ENCODE peak calls at places on chromosome 7, in four cellular contexts. K is tibial nerve, I is AG10803, Q is thyroid gland. D is an unnamed sample.

GRCh38 chr7:27174077-27175004 is at the start of gene HOXA10:
- DNase-seq in K (peak; percentile 61), I (peak; percentile 71), Q (no peak), D (no peak)

GRCh38 chr7:90701771-90702170 is 105.7 kb downstream of the CDK14 start:
- DNase-seq in K (no peak), I (no peak), Q (no peak), D (no peak)

GRCh38 chr7:130942211-130942964 is 208.4 kb upstream of the KLF14 start:
- DNase-seq in K (peak; percentile 45), I (peak; percentile 47), Q (peak; percentile 43), D (no peak)

GRCh38 chr7:106604974-106605373 is 56.0 kb downstream of the CCDC71L start:
- DNase-seq in K (no peak), I (no peak), Q (no peak), D (no peak)

GRCh38 chr7:78284945-78285344 is 486.4 kb downstream of the PHTF2 start:
- DNase-seq in K (no peak), I (peak; percentile 69), Q (no peak), D (no peak)

GRCh38 chr7:159061209-159061608 is 83.5 kb downstream of the VIPR2 start:
- DNase-seq in K (no peak), I (no peak), Q (no peak), D (no peak)

GRCh38 chr7:129298268-129298893 is 73.6 kb downstream of the AHCYL2 start:
- DNase-seq in K (peak; percentile 41), I (peak; percentile 26), Q (peak; percentile 63), D (no peak)

GRCh38 chr7:151091431-151091830 is 5.2 kb downstream of the AGAP3 start:
- DNase-seq in K (no peak), I (no peak), Q (no peak), D (no peak)

GRCh38 chr7:150735596-150736358 is 1.4 kb upstream of the GIMAP5 start:
- DNase-seq in K (no peak), I (no peak), Q (no peak), D (no peak)

GRCh38 chr7:43138710-43139601 is 26.5 kb downstream of the HECW1 start:
- DNase-seq in K (no peak), I (peak; percentile 83), Q (no peak), D (no peak)

GRCh38 chr7:64959072-64959747 is 31.6 kb downstream of the ZNF117 start:
- DNase-seq in K (no peak), I (no peak), Q (no peak), D (no peak)

GRCh38 chr7:14995774-14996173 is 93.2 kb upstream of the DGKB start:
- DNase-seq in K (no peak), I (peak; percentile 5), Q (no peak), D (no peak)

GRCh38 chr7:39027491-39027890 is 49.8 kb downstream of the POU6F2 start:
- DNase-seq in K (no peak), I (no peak), Q (no peak), D (no peak)

GRCh38 chr7:86470763-86471162 is 172.9 kb upstream of the GRM3 start:
- DNase-seq in K (no peak), I (no peak), Q (no peak), D (no peak)

GRCh38 chr7:90530263-90530662 is 60.8 kb downstream of the PTTG1IP2 start:
- DNase-seq in K (no peak), I (peak; percentile 9), Q (no peak), D (no peak)

GRCh38 chr7:77328669-77329068 is 87.5 kb downstream of the GSAP start:
- DNase-seq in K (no peak), I (peak; percentile 70), Q (no peak), D (no peak)

GRCh38 chr7:150931199-150931869 is 46.8 kb downstream of the KCNH2 start:
- DNase-seq in K (no peak), I (no peak), Q (no peak), D (peak; percentile 64)

GRCh38 chr7:52831321-52831720 is 204.1 kb upstream of the POM121L12 start:
- DNase-seq in K (no peak), I (no peak), Q (no peak), D (no peak)

GRCh38 chr7:157667261-157667660 is 330.5 kb downstream of the DNAJB6 start:
- DNase-seq in K (no peak), I (no peak), Q (no peak), D (no peak)

GRCh38 chr7:24943096-24943948 is 36.7 kb downstream of the OSBPL3 start:
- DNase-seq in K (no peak), I (no peak), Q (no peak), D (no peak)

GRCh38 chr7:151427705-151428392 is 12.1 kb downstream of the CRYGN start:
- DNase-seq in K (no peak), I (no peak), Q (peak; percentile 51), D (no peak)

GRCh38 chr7:130996841-130997231 is 262.8 kb upstream of the KLF14 start:
- DNase-seq in K (no peak), I (no peak), Q (peak; percentile 92), D (no peak)

GRCh38 chr7:4115941-4116610 is 566.0 kb upstream of the FOXK1 start:
- DNase-seq in K (no peak), I (no peak), Q (no peak), D (no peak)

GRCh38 chr7:70570029-70570428 is 561.9 kb upstream of the GALNT17 start:
- DNase-seq in K (no peak), I (no peak), Q (no peak), D (no peak)

GRCh38 chr7:64558781-64559180 is 4.1 kb downstream of the ZNF680 start:
- DNase-seq in K (no peak), I (peak; percentile 21), Q (no peak), D (no peak)

GRCh38 chr7:22109761-22110160 is 164.1 kb upstream of the CDCA7L start:
- DNase-seq in K (no peak), I (peak; percentile 40), Q (peak; percentile 44), D (no peak)
- TF ChIP-seq CTCF in K (no peak), I (peak; percentile 53), Q (no peak), D (peak; percentile 26)

GRCh38 chr7:23811540-23811939 is 101.5 kb downstream of the STK31 start:
- DNase-seq in K (no peak), I (no peak), Q (no peak), D (no peak)
- TF ChIP-seq CTCF in K (no peak), I (peak; percentile 27), Q (no peak), D (no peak)

GRCh38 chr7:2821842-2822507 is 22.1 kb downstream of the GNA12 start:
- DNase-seq in K (no peak), I (peak; percentile 90), Q (no peak), D (no peak)

GRCh38 chr7:2823124-2823523 is 21.0 kb downstream of the GNA12 start:
- DNase-seq in K (no peak), I (no peak), Q (no peak), D (no peak)

GRCh38 chr7:2820508-2820934 is 23.6 kb downstream of the GNA12 start:
- DNase-seq in K (peak; percentile 56), I (peak; percentile 97), Q (peak; percentile 55), D (no peak)

GRCh38 chr7:2819954-2820397 is 24.1 kb downstream of the GNA12 start:
- DNase-seq in K (no peak), I (no peak), Q (no peak), D (no peak)

DNA sequence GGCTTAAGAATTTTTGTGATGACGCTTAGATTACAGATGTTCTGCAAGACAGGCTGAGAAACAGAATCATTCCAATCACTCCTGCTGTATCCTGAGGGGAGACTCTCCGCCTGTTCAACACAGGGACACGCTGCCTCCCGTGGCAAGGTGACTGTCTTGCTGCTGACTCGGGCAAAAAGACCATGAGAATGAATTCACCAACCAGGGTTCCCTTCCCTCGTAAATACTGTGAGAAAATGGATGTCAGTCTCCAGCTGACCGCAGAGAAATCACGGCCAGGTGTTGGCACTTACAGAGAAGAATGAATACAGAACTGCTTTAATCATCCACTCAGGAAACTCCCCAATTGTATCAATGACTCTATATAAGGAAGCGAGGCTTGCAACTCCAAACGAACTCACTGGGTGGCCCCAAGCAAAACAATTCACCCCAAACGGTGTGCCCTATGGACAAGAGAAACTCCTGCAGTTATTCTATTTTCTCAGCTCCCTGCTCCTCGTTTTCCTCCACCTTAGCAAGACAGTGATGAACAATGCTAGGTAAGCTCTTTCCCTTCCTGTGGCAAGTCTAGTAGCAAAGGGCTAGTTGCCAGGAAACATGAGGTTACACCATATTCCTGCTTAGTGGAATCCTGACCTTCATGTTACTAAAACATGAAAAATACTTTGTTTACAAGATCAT is 22.8 kb downstream of the GNA12 start:
- DNase-seq in K (no peak), I (peak; percentile 90), Q (peak; percentile 20), D (no peak)
- TF ChIP-seq CTCF in K (no peak), I (peak; percentile 7), Q (no peak), D (peak; percentile 14)

GRCh38 chr7:12062062-12062461 is 149.0 kb upstream of the TMEM106B start:
- DNase-seq in K (no peak), I (no peak), Q (no peak), D (no peak)
- TF ChIP-seq CTCF in K (no peak), I (no peak), Q (no peak), D (peak; percentile 30)

GRCh38 chr7:41891967-41892755 is 189.3 kb upstream of the INHBA start:
- DNase-seq in K (no peak), I (no peak), Q (no peak), D (no peak)
- TF ChIP-seq CTCF in K (no peak), I (no peak), Q (no peak), D (no peak)

DNA sequence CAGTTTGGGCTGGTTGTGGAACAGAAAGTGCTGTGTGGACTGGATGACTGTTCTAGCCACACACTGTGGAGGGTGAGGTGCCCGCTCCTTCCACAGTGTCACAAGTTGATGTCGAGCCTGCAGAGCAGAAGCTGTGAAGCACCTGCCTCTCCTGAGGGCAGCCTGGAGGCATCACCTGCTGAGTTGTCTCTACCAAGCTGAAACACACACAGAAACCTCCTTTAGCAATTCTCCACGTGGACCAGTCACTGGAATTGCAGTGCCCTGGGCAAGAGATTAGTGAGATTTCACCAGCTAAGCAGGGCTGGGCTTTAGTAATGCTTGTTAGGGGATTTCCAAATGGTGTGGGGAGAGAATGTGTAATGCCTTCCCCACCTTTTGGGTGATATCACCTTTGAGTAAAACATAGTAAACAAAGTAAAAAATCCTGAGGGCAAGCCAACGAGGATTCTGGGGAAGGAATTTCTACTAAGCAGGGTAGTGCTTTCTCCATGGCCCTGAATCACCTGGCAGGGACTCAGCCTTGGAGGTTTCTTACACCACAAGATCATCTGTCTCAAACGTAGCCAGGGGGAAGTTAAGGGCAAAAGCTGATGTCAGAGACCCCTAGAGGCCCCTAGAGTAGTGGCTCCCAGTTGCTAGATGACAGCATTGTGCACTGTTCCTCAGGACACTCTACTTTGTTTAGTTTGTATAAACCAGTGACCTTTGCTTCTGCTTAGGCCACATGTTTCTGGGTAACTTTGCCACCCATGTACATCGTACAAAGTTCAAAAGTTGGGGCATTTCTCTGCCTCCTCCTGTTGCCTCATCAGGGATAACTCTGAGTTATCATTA is 233.1 kb upstream of the IGFBP3 start:
- DNase-seq in K (no peak), I (no peak), Q (no peak), D (no peak)
- TF ChIP-seq CTCF in K (no peak), I (no peak), Q (no peak), D (no peak)